ENCODE peak calls at places on chromosomes 3 and 15, in seven cellular contexts. T, Y, U, E, V, I and F are unnamed samples.

GRCh38 chr3:149586871-149587270 is 71.0 kb downstream of the WWTR1 start:
- DNase-seq in Y (no peak), E (no peak), V (no peak), T (no peak), I (no peak), U (peak), F (no peak)

GRCh38 chr15:51332211-51333147 is 5.9 kb downstream of the CYP19A1 start:
- DNase-seq in I (no peak), T (no peak), U (no peak), V (no peak), Y (no peak), E (peak), F (no peak)

GRCh38 chr15:45884755-45885445 is 250.1 kb downstream of the SQOR start:
- DNase-seq in E (no peak), T (no peak), Y (no peak), V (no peak), U (no peak), I (no peak), F (no peak)

GRCh38 chr3:25572919-25573385 is 91.8 kb downstream of the TOP2B start:
- DNase-seq in U (no peak), I (peak), V (no peak), T (no peak), Y (no peak), E (peak), F (no peak)

GRCh38 chr3:34646911-34647465 is 848.6 kb downstream of the PDCD6IP start:
- DNase-seq in Y (no peak), V (no peak), E (no peak), I (no peak), T (no peak), U (no peak), F (no peak)

GRCh38 chr15:27951191-27951890 is 147.8 kb downstream of the OCA2 start:
- DNase-seq in T (no peak), V (no peak), U (no peak), I (no peak), Y (no peak), E (no peak), F (no peak)

GRCh38 chr3:172512363-172512762 is 10.9 kb downstream of the TNFSF10 start:
- DNase-seq in U (no peak), T (peak), I (no peak), Y (peak), V (peak), E (no peak), F (peak)

GRCh38 chr15:101121511-101122090 is 130.2 kb downstream of the CHSY1 start:
- DNase-seq in U (no peak), T (peak), I (no peak), Y (peak), V (peak), E (peak), F (no peak)

GRCh38 chr15:48966595-48967301 is 3.0 kb upstream of the SHC4 start:
- DNase-seq in E (no peak), I (no peak), U (peak), V (no peak), T (no peak), Y (no peak), F (no peak)